ENCODE peak calls at places on chromosomes 16 and 17, in nine cellular contexts. V is stimulated activated CD4-positive, alpha-beta T cell treated with anti-CD3 and anti-CD28 coated beads, Interleukin-1b, Interleukin-23, amount 100 ng/mL, for 1 hour; M is activated CD4-positive, alpha-beta T cell treated with anti-CD3 and anti-CD28 coated beads for 4 hours; R is globus pallidus; O is NCI-H748 treated with DMSO at 0.1 percent for 48 hours; B is skeletal muscle cell; W is dermis blood vessel endothelial cell; G is AG04449; L is midbrain. N is an unnamed sample.
A peak's percentile ranks its signal among the peaks of the same experiment; 100 is the strongest.

GRCh38 chr17:3732171-3732570 is 8.5 kb downstream of the HASPIN start:
- DNase-seq in G (no peak), O (no peak), W (no peak), M (no peak), R (no peak), L (no peak), B (no peak), V (no peak), N (no peak)

GRCh38 chr16:83115491-83116232 is 488.9 kb downstream of the CDH13 start:
- DNase-seq in R (no peak), W (no peak), G (no peak), M (no peak), O (no peak), B (no peak), L (no peak), V (no peak), N (no peak)

GRCh38 chr16:75093598-75094540 is 22.7 kb downstream of the LDHD start:
- DNase-seq in M (no peak), L (no peak), R (no peak), B (no peak), V (no peak), G (no peak), W (no peak), O (no peak), N (no peak)

GRCh38 chr17:50872710-50873424 is 6.7 kb upstream of the TOB1 start:
- DNase-seq in G (no peak), R (no peak), V (no peak), O (no peak), W (no peak), B (no peak), M (peak; percentile 58), L (no peak), N (no peak)

GRCh38 chr17:50437409-50437808 is 11.4 kb downstream of the ACSF2 start:
- DNase-seq in V (no peak), O (no peak), W (no peak), L (no peak), B (no peak), R (no peak), M (no peak), G (no peak), N (no peak)

GRCh38 chr17:36942631-36943125 is 5.4 kb downstream of the LHX1 start:
- DNase-seq in B (no peak), M (no peak), O (no peak), V (no peak), R (no peak), G (no peak), W (no peak), L (no peak), N (no peak)

GRCh38 chr16:75942901-75943300 is 216.6 kb upstream of the CPHXL start:
- DNase-seq in V (no peak), G (no peak), R (no peak), W (no peak), M (no peak), B (no peak), O (no peak), L (no peak), N (no peak)

GRCh38 chr16:89093602-89094251 is at the start of gene ACSF3:
- DNase-seq in O (no peak), R (peak; percentile 27), M (peak; percentile 57), L (peak; percentile 57), W (peak; percentile 69), G (no peak), B (no peak), V (peak; percentile 34), N (no peak)